ENCODE peak calls at places on chromosomes 2 and 18, in six cellular contexts. E is iPS-NIHi11; J is Kasumi-1; I is colonic mucosa; P is RWPE1; X is stimulated activated naive CD4-positive, alpha-beta T cell. B is an unnamed sample.
A peak's percentile ranks its signal among the peaks of the same experiment; 100 is the strongest.

GRCh38 chr2:9846554-9846953 is 3.3 kb downstream of the TAF1B start:
- DNase-seq in E (no peak), J (no peak), I (no peak), P (peak; percentile 41), X (no peak), B (peak; percentile 31)

GRCh38 chr18:48657446-48658120 is 118.8 kb downstream of the CTIF start:
- DNase-seq in E (no peak), J (peak; percentile 8), I (no peak), P (no peak), X (no peak), B (no peak)

GRCh38 chr2:104919127-104919526 is 65.2 kb downstream of the POU3F3 start:
- DNase-seq in E (no peak), J (no peak), I (peak; percentile 57), P (no peak), X (no peak), B (peak; percentile 98)

GRCh38 chr18:62614499-62614898 is 91.7 kb downstream of the ZCCHC2 start:
- DNase-seq in E (no peak), J (no peak), I (no peak), P (no peak), X (no peak), B (no peak)

GRCh38 chr2:42139141-42139540 is 30.0 kb upstream of the EML4 start:
- DNase-seq in E (no peak), J (no peak), I (no peak), P (no peak), X (no peak), B (no peak)

GRCh38 chr2:240127911-240128607 is 8.0 kb downstream of the COPS9 start:
- DNase-seq in E (no peak), J (no peak), I (no peak), P (no peak), X (no peak), B (no peak)

GRCh38 chr2:46982356-46983064 is 66.9 kb upstream of the MCFD2 start:
- DNase-seq in E (no peak), J (no peak), I (no peak), P (no peak), X (no peak), B (no peak)

GRCh38 chr18:73715228-73715670 is 432.4 kb downstream of the FBXO15 start:
- DNase-seq in E (no peak), J (no peak), I (no peak), P (no peak), X (no peak), B (no peak)

GRCh38 chr18:58288922-58289797 is 245.1 kb downstream of the NEDD4L start:
- DNase-seq in E (no peak), J (peak; percentile 53), I (no peak), P (peak; percentile 34), X (no peak), B (no peak)

GRCh38 chr2:45653584-45653983 is 2.1 kb downstream of the PRKCE start:
- DNase-seq in E (no peak), J (no peak), I (no peak), P (no peak), X (no peak), B (no peak)

GRCh38 chr2:120932881-120933280 is 197.2 kb downstream of the GLI2 start:
- DNase-seq in E (no peak), J (no peak), I (no peak), P (no peak), X (no peak), B (no peak)

GRCh38 chr2:55425449-55425848 is 5.8 kb upstream of the CCDC88A start:
- DNase-seq in E (no peak), J (peak; percentile 60), I (no peak), P (peak; percentile 62), X (no peak), B (peak; percentile 20)

GRCh38 chr2:26246818-26247217 is 2.1 kb downstream of the HADHB start:
- DNase-seq in E (no peak), J (peak; percentile 20), I (no peak), P (peak; percentile 9), X (no peak), B (no peak)

GRCh38 chr2:240586919-240587800 is 626 bp downstream of the CAPN10 start:
- DNase-seq in E (peak; percentile 56), J (no peak), I (peak; percentile 72), P (no peak), X (peak; percentile 34), B (peak; percentile 50)

GRCh38 chr2:239902749-239903201 is 122.4 kb downstream of the NDUFA10 start:
- DNase-seq in E (peak; percentile 58), J (no peak), I (no peak), P (no peak), X (no peak), B (no peak)

GRCh38 chr2:99723632-99724031 is 233.8 kb upstream of the REV1 start:
- DNase-seq in E (no peak), J (no peak), I (no peak), P (no peak), X (no peak), B (no peak)

GRCh38 chr18:32802606-32803451 is 30.0 kb upstream of the KLHL14 start:
- DNase-seq in E (peak; percentile 24), J (no peak), I (no peak), P (no peak), X (no peak), B (no peak)

GRCh38 chr18:54888378-54888777 is 60.1 kb downstream of the RAB27B start:
- DNase-seq in E (no peak), J (no peak), I (no peak), P (no peak), X (no peak), B (no peak)

GRCh38 chr2:205889073-205889472 is 196.9 kb downstream of the INO80D start:
- DNase-seq in E (no peak), J (no peak), I (no peak), P (peak; percentile 92), X (no peak), B (peak; percentile 39)

GRCh38 chr2:96274355-96275056 is 8.5 kb downstream of the CIAO1 start:
- DNase-seq in E (no peak), J (no peak), I (no peak), P (no peak), X (no peak), B (no peak)

GRCh38 chr2:210190345-210190744 is 19.1 kb upstream of the KANSL1L start:
- DNase-seq in E (no peak), J (no peak), I (no peak), P (no peak), X (no peak), B (no peak)

GRCh38 chr2:54092940-54093339 is 22.5 kb upstream of the ACYP2 start:
- DNase-seq in E (peak; percentile 28), J (no peak), I (no peak), P (no peak), X (no peak), B (no peak)

GRCh38 chr2:43005211-43005974 is 213.0 kb upstream of the HAAO start:
- DNase-seq in E (peak; percentile 21), J (no peak), I (peak; percentile 90), P (no peak), X (no peak), B (peak; percentile 96)

GRCh38 chr2:45170976-45171514 is 161.8 kb upstream of the SIX2 start:
- DNase-seq in E (no peak), J (no peak), I (no peak), P (no peak), X (no peak), B (no peak)

GRCh38 chr2:88265352-88265960 is 95.3 kb downstream of the THNSL2 start:
- DNase-seq in E (no peak), J (peak; percentile 11), I (no peak), P (peak; percentile 34), X (no peak), B (peak; percentile 21)

GRCh38 chr2:162091325-162092007 is 17.5 kb upstream of the DPP4 start:
- DNase-seq in E (no peak), J (no peak), I (peak; percentile 81), P (no peak), X (no peak), B (peak; percentile 95)

GRCh38 chr2:236180831-236181453 is 12.8 kb upstream of the GBX2 start:
- DNase-seq in E (peak; percentile 83), J (peak; percentile 5), I (peak; percentile 69), P (peak; percentile 75), X (no peak), B (peak; percentile 40)

GRCh38 chr2:240451791-240452470 is 16.5 kb downstream of the GPC1 start:
- DNase-seq in E (no peak), J (no peak), I (no peak), P (no peak), X (no peak), B (no peak)

GRCh38 chr2:63862802-63863201 is 21.1 kb downstream of the UGP2 start:
- DNase-seq in E (no peak), J (no peak), I (no peak), P (peak; percentile 66), X (no peak), B (peak; percentile 93)

GRCh38 chr2:175003875-175004729 is 1.1 kb downstream of the CHN1 start:
- DNase-seq in E (peak; percentile 66), J (no peak), I (no peak), P (no peak), X (no peak), B (no peak)

GRCh38 chr2:157789933-157790511 is 86.1 kb downstream of the ACVR1 start:
- DNase-seq in E (no peak), J (no peak), I (peak; percentile 53), P (no peak), X (no peak), B (peak; percentile 64)